ENCODE peak calls at places on chromosome 18, in seven cellular contexts. A is lower lobe of right lung; Q is A673; V is CD8-positive, alpha-beta T cell; U is stomach; X is WERI-Rb-1; S is adrenal gland. J is an unnamed sample.

GRCh38 chr18:37778417-37779165 is 213.0 kb upstream of the CELF4 start:
- DNase-seq in U (peak; percentile 46), X (peak; percentile 82), V (no peak), S (peak; percentile 62), A (peak; percentile 75), Q (peak; percentile 68), J (peak; percentile 65)

GRCh38 chr18:50272593-50272992 is 6.3 kb upstream of the CFAP53 start:
- DNase-seq in S (no peak), A (no peak), X (no peak), Q (no peak), V (no peak), U (no peak), J (no peak)

GRCh38 chr18:43681661-43682060 is 404.4 kb upstream of the SYT4 start:
- DNase-seq in Q (no peak), X (no peak), V (no peak), A (no peak), S (no peak), U (no peak), J (no peak)

GRCh38 chr18:26089247-26090129 is 925 bp downstream of the SS18 start:
- DNase-seq in U (no peak), A (no peak), S (peak; percentile 21), V (no peak), X (no peak), Q (peak; percentile 27), J (no peak)

GRCh38 chr18:11506871-11507270 is 102.5 kb upstream of the SLC35G4 start:
- DNase-seq in V (no peak), S (no peak), X (no peak), A (no peak), Q (no peak), U (no peak), J (no peak)

GRCh38 chr18:59900222-59901128 is 679 bp downstream of the PMAIP1 start:
- DNase-seq in U (peak; percentile 44), A (peak; percentile 55), S (no peak), V (peak; percentile 71), Q (peak; percentile 90), X (peak; percentile 61), J (peak; percentile 25)

GRCh38 chr18:65206551-65207260 is 544.1 kb upstream of the CDH7 start:
- DNase-seq in S (no peak), Q (no peak), V (no peak), A (peak; percentile 36), X (no peak), U (no peak), J (no peak)

GRCh38 chr18:12159446-12159845 is 65.8 kb downstream of the ANKRD62 start:
- DNase-seq in S (no peak), X (no peak), Q (no peak), A (no peak), V (no peak), U (no peak), J (no peak)

GRCh38 chr18:24227976-24228660 is 89.3 kb downstream of the CABYR start:
- DNase-seq in V (no peak), X (no peak), A (no peak), Q (no peak), U (no peak), S (no peak), J (no peak)

GRCh38 chr18:28015671-28016070 is 161.3 kb downstream of the CDH2 start:
- DNase-seq in V (no peak), S (no peak), Q (no peak), U (no peak), A (no peak), X (no peak), J (no peak)

GRCh38 chr18:11521853-11522252 is 87.5 kb upstream of the SLC35G4 start:
- DNase-seq in A (no peak), X (no peak), V (no peak), S (no peak), Q (no peak), U (no peak), J (no peak)

GRCh38 chr18:70021043-70021442 is 73.4 kb upstream of the CD226 start:
- DNase-seq in X (no peak), V (no peak), S (no peak), U (no peak), A (no peak), Q (no peak), J (no peak)

GRCh38 chr18:2857491-2858063 is 10.8 kb downstream of the EMILIN2 start:
- DNase-seq in X (no peak), S (peak; percentile 64), V (no peak), Q (peak; percentile 36), U (peak; percentile 52), A (peak; percentile 86), J (peak; percentile 46)

GRCh38 chr18:29596959-29597358 is 1420.0 kb upstream of the CDH2 start:
- DNase-seq in U (no peak), V (no peak), A (no peak), Q (no peak), X (no peak), S (no peak), J (no peak)

GRCh38 chr18:49892148-49892924 is 79.0 kb upstream of the ACAA2 start:
- DNase-seq in U (no peak), S (no peak), A (no peak), V (no peak), Q (no peak), X (no peak), J (no peak)

GRCh38 chr18:69949538-69949936 is 1.9 kb upstream of the CD226 start:
- DNase-seq in S (no peak), X (no peak), U (no peak), Q (no peak), V (no peak), A (no peak), J (no peak)

GRCh38 chr18:23405626-23406025 is 47.5 kb upstream of the RIOK3 start:
- DNase-seq in S (no peak), Q (no peak), U (no peak), X (no peak), V (no peak), A (no peak), J (no peak)

GRCh38 chr18:48711651-48712486 is 173.0 kb downstream of the CTIF start:
- DNase-seq in X (peak; percentile 70), V (no peak), U (no peak), Q (peak; percentile 64), A (no peak), S (no peak), J (peak; percentile 30)

GRCh38 chr18:58279504-58280158 is 235.6 kb downstream of the NEDD4L start:
- DNase-seq in A (no peak), V (no peak), Q (no peak), S (no peak), U (no peak), X (no peak), J (peak; percentile 70)
- TF ChIP-seq CTCF in A (no peak), V (no peak), Q (no peak), S (no peak), U (no peak), X (no peak), J (no peak)

GRCh38 chr18:8277270-8277669 is 332.0 kb upstream of the RAB12 start:
- DNase-seq in V (no peak), A (no peak), Q (no peak), X (no peak), U (no peak), S (no peak), J (peak; percentile 63)

DNA sequence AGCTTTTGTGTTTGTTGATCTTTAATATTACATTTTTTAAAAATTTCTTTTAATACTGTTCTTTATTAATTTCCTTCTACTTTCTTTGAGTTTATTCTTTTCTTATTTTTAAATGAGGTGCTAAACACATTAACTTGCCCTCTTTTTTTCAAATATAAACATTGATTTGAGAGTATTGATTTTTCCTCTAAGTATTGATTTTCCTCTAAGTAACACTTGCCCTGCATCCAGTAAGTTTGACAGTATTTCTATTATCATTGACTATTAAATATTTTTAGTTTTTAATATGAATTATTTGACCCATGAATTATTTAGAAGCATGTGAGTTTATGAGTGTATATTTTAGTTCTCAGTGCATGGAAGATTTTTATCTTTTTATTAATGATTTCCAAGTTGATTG is 337.0 kb upstream of the RAB12 start:
- DNase-seq in U (no peak), Q (no peak), S (no peak), X (no peak), V (no peak), A (no peak), J (no peak)
- H3K4me3 ChIP-seq in U (no peak overlapping the region), Q (no peak overlapping the region), S (no peak overlapping the region), X (no peak overlapping the region), V (no peak overlapping the region), A (no peak overlapping the region), J (no peak overlapping the region)

GRCh38 chr18:31508781-31509180 is 10.8 kb downstream of the DSG2 start:
- DNase-seq in U (no peak), S (no peak), Q (no peak), A (no peak), X (no peak), V (no peak), J (no peak)

GRCh38 chr18:31511098-31511497 is 13.1 kb downstream of the DSG2 start:
- DNase-seq in U (no peak), V (no peak), Q (no peak), A (no peak), X (no peak), S (no peak), J (no peak)

GRCh38 chr18:31512203-31512764 is 14.3 kb downstream of the DSG2 start:
- DNase-seq in X (no peak), S (no peak), U (peak; percentile 32), Q (no peak), A (no peak), V (no peak), J (no peak)

GRCh38 chr18:31509571-31509970 is 11.6 kb downstream of the DSG2 start:
- DNase-seq in V (no peak), Q (no peak), S (no peak), A (no peak), X (no peak), U (no peak), J (no peak)

GRCh38 chr18:31510319-31510718 is 12.3 kb downstream of the DSG2 start:
- DNase-seq in Q (no peak), A (no peak), U (no peak), V (no peak), S (no peak), X (no peak), J (peak; percentile 14)
- H3K27ac ChIP-seq in Q (no peak overlapping the region), A (no peak overlapping the region), U (no peak overlapping the region), V (no peak overlapping the region), S (no peak overlapping the region), X (no peak overlapping the region), J (no peak overlapping the region)

GRCh38 chr18:3970929-3971328 is 484.2 kb downstream of the DLGAP1 start:
- DNase-seq in U (no peak), S (peak; percentile 40), Q (no peak), X (no peak), V (no peak), A (no peak), J (no peak)
- TF ChIP-seq CTCF in U (no peak), S (peak; percentile 42), Q (peak; percentile 44), X (peak; percentile 25), V (no peak), A (no peak), J (no peak)

GRCh38 chr18:58859935-58860334 is 4.7 kb upstream of the ZNF532 start:
- DNase-seq in S (no peak), Q (no peak), U (no peak), X (peak; percentile 47), A (no peak), V (no peak), J (no peak)
- H3K4me3 ChIP-seq in S (no peak overlapping the region), Q (no peak overlapping the region), U (no peak overlapping the region), X (no peak overlapping the region), A (no peak overlapping the region), V (no peak overlapping the region), J (no peak overlapping the region)

GRCh38 chr18:62759704-62760402 is 44.5 kb downstream of the PHLPP1 start:
- DNase-seq in V (no peak), A (no peak), Q (no peak), X (no peak), S (no peak), U (no peak), J (no peak)
- H3K27ac ChIP-seq in V (no peak overlapping the region), A (no peak overlapping the region), Q (no peak overlapping the region), X (no peak overlapping the region), S (peak overlapping the region; percentile 31), U (no peak overlapping the region), J (no peak overlapping the region)

GRCh38 chr18:21702602-21703001 is 2.0 kb downstream of the ABHD3 start:
- DNase-seq in X (no peak), U (no peak), V (no peak), Q (no peak), A (no peak), S (no peak), J (no peak)
- TF ChIP-seq CTCF in X (no peak), U (no peak), V (no peak), Q (no peak), A (no peak), S (no peak), J (no peak)

J was measured in thyroid gland.